ENCODE peak calls at places on chromosomes 13 and 19, in five cellular contexts. F is psoas muscle; Q is IMR-90; K is CD8-positive, alpha-beta T cell; O is brain microvascular endothelial cell. E is an unnamed sample. For H3K27me3, the result is how much of the 10 kb centered on the place peaks cover.

GRCh38 chr13:77898097-77898496 is 20.5 kb downstream of the EDNRB start:
- DNase-seq in K (no peak), O (no peak), Q (peak), F (no peak), E (no peak)

GRCh38 chr13:40149611-40150283 is 494.3 kb downstream of the COG6 start:
- DNase-seq in F (no peak), Q (peak), K (no peak), O (peak), E (peak)

GRCh38 chr19:40348961-40349507 is 539 bp downstream of the PLD3 start:
- DNase-seq in F (no peak), O (peak), K (no peak), Q (peak), E (peak)

GRCh38 chr19:50415661-50416033 is 3.1 kb upstream of the SPIB start:
- DNase-seq in O (no peak), K (no peak), F (no peak), Q (no peak), E (no peak)

GRCh38 chr13:104953588-104953987 is 1581.9 kb downstream of the EFNB2 start:
- DNase-seq in K (no peak), Q (no peak), F (no peak), O (no peak), E (no peak)

GRCh38 chr19:29277107-29277506 is 64.2 kb upstream of the UQCRFS1 start:
- DNase-seq in K (peak), Q (no peak), O (no peak), F (no peak), E (no peak)

GRCh38 chr19:13850910-13851753 is 25.8 kb upstream of the NANOS3 start:
- DNase-seq in F (peak), K (peak), O (peak), Q (peak), E (peak)

GRCh38 chr19:6458695-6459355 is 767 bp downstream of the SLC25A23 start:
- DNase-seq in O (no peak), Q (no peak), K (no peak), F (no peak), E (no peak)

GRCh38 chr13:113608246-113608635 is 23.7 kb downstream of the TFDP1 start:
- DNase-seq in K (no peak), O (no peak), F (no peak), Q (no peak), E (no peak)

GRCh38 chr13:77779461-77780272 is 82.2 kb downstream of the SLAIN1 start:
- DNase-seq in Q (peak), F (no peak), O (peak), K (no peak), E (no peak)

GRCh38 chr19:12648088-12648487 is 18.5 kb downstream of the MAN2B1 start:
- DNase-seq in Q (no peak), F (no peak), K (no peak), O (no peak), E (no peak)

GRCh38 chr19:6480843-6481415 is 658 bp downstream of the DENND1C start:
- DNase-seq in O (no peak), F (no peak), K (no peak), Q (no peak), E (no peak)

GRCh38 chr19:41064974-41065569 is 23.2 kb upstream of the CYP2A13 start:
- DNase-seq in Q (peak), K (no peak), O (peak), F (no peak), E (no peak)

GRCh38 chr19:48696353-48697010 is 711 bp downstream of the FUT2 start:
- DNase-seq in Q (no peak), O (no peak), K (no peak), F (no peak), E (no peak)

GRCh38 chr19:7888145-7888825 is at the start of gene LRRC8E:
- DNase-seq in Q (peak), F (no peak), K (no peak), O (peak), E (no peak)

GRCh38 chr19:17749912-17750317 is 1.4 kb upstream of the FCHO1 start:
- DNase-seq in O (no peak), F (no peak), Q (no peak), K (no peak), E (no peak)

GRCh38 chr13:104831823-104832222 is 1703.6 kb downstream of the EFNB2 start:
- DNase-seq in O (no peak), F (no peak), Q (no peak), K (no peak), E (no peak)

GRCh38 chr19:47104678-47105077 is 8.9 kb downstream of the ZC3H4 start:
- DNase-seq in Q (no peak), F (no peak), K (no peak), O (no peak), E (no peak)

GRCh38 chr13:73945871-73946270 is 188.3 kb downstream of the KLF12 start:
- DNase-seq in F (peak), Q (no peak), K (no peak), O (no peak), E (no peak)

GRCh38 chr19:55173717-55174409 is 6.2 kb downstream of the SYT5 start:
- DNase-seq in Q (peak), O (peak), K (no peak), F (peak), E (peak)

GRCh38 chr19:8022275-8022674 is 16.8 kb upstream of the ELAVL1 start:
- DNase-seq in F (no peak), O (no peak), K (no peak), Q (no peak), E (no peak)

DNA sequence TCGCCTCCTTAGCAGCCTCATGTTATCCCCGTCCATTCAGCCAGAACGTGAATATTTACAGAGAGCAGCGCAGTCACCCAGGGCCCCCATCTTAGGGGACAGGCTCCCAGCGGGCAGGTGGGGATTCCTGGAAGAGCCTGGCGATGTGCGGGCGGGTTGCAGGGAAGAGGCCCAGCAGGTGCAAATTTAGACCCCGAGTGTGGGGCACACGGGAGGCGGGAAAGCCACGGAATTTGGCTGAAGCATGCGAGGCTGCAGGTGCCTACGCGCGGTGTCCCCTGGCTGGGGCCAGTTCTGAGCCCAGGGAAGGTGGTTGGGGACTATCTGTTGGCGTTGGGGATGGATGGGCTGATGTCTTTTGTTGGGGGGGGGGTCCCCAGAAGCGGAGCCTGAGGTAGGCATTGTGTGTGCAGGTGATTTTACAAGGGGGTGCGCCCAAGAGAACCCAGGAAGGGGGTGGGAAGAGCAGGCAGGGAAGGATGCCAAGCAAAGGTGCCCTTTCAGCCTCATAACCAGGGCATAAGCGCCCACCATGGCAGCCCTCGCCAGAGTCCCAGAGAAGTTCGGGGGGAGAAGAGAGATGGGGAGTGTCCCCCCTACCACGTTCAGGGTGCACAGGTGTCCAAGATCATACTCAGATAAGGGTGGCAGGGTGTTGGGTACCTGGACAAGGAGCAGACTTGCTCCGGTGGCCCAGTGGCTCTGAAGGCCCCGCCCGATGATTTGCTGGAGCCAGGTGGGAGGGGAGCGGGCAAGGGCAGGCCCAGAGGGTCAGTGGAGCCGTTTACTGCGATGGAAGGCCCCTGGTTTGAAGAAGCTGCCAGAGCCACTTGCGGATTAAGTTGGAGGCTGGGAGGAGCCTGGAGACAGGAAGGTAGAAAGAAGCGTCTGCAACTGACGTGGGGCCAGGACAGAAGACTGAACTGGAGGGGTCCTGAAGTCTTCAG is 1.2 kb downstream of the TPGS1 start:
- DNase-seq in F (no peak), Q (no peak), K (no peak), O (no peak), E (no peak)
- H3K27me3 ChIP-seq in F (under half), Q (under half), K (under half), O (under half), E (under half)

DNA sequence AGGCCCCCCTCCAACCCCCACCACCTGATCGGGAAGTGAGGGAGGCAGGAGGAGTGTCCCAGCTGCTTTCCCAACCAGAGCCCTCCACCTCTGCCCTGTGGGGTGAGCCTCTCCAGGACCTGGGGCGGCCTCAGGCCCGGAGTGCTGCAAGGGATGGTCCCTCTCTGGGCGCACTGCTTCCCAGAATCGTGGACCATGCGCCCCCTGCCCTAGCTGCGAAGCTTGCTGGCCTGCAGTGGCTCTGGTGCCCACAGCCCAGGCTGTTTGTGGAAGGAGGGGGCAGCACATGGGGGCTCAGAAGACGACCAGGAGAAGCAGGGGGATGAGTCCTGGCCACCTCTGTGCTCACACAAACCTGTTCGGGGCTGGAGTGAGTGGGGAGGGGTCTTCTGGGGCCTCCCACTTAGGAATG is 33.6 kb downstream of the CEBPG start:
- DNase-seq in K (no peak), O (no peak), F (no peak), Q (no peak), E (no peak)
- TF ChIP-seq CTCF in K (peak), O (no peak), F (no peak), Q (no peak), E (no peak)

GRCh38 chr13:67353891-67354459 is 123.8 kb upstream of the PCDH9 start:
- DNase-seq in Q (peak), F (no peak), O (no peak), K (no peak), E (no peak)
- H3K4me3 ChIP-seq in Q (peak), F (no peak), O (peak), K (no peak), E (no peak)

GRCh38 chr13:107976628-107977027 is 238.7 kb downstream of the LIG4 start:
- DNase-seq in F (no peak), K (no peak), Q (no peak), O (no peak), E (no peak)

DNA sequence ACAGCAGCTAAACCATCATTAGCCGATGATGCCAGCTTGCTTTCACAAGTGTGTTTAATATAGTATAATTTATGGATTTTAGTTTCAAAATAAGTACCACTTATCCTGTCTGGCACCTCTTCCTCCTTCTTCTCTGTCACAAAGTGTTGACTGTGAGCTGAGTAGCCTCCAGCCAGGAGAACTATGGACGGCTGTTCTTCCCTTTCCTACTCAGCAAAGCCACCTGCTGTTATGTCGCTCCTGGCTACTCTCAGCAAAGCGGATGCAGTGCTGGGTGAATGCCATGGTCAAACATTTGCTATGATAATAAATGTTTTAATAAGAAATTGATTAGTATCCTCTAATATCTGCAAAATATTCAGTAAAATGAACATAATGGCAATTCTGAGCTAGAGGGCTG is 238.2 kb downstream of the LIG4 start:
- DNase-seq in K (no peak), Q (no peak), O (no peak), F (no peak), E (no peak)
- H3K27me3 ChIP-seq in K (under half), Q (under half), O (under half), F (under half), E (under half)